ENCODE peak calls at places on chromosomes 3 and 15, in seven cellular contexts. C is stimulated activated CD4-positive, alpha-beta T cell treated with anti-CD3 and anti-CD28 coated beads, Interleukin-4, amount 100 ng/mL, for 4 hours; R is GM12864; T is GM13977; I is caudate nucleus; S is adipocyte; Q is NCI-H748 treated with DMSO at 0.1 percent for 48 hours. N is an unnamed sample.

GRCh38 chr3:69320867-69321266 is 65.0 kb downstream of the FRMD4B start:
- DNase-seq in I (no peak), R (peak), C (no peak), Q (no peak), T (peak), S (no peak), N (no peak)

GRCh38 chr15:49637857-49638256 is 17.0 kb downstream of the DTWD1 start:
- DNase-seq in Q (no peak), R (no peak), I (no peak), S (no peak), C (no peak), T (no peak), N (no peak)

GRCh38 chr3:53780171-53780570 is 66.0 kb downstream of the CHDH start:
- DNase-seq in R (no peak), Q (no peak), I (no peak), T (no peak), C (no peak), S (peak), N (no peak)

GRCh38 chr3:86793786-86794185 is 197.2 kb downstream of the VGLL3 start:
- DNase-seq in C (no peak), I (no peak), Q (no peak), R (no peak), T (no peak), S (peak), N (no peak)

GRCh38 chr3:132626955-132627354 is 29.9 kb downstream of the ACKR4 start:
- DNase-seq in S (no peak), R (no peak), Q (no peak), I (no peak), C (no peak), T (no peak), N (no peak)

GRCh38 chr3:159947220-159947619 is 41.4 kb upstream of the IL12A start:
- DNase-seq in Q (no peak), R (no peak), T (no peak), I (no peak), S (peak), C (no peak), N (no peak)

GRCh38 chr3:38327335-38328009 is 19.1 kb upstream of the XYLB start:
- DNase-seq in T (no peak), Q (no peak), C (no peak), I (no peak), S (peak), R (no peak), N (no peak)

GRCh38 chr3:143535994-143536784 is 312.1 kb downstream of the SLC9A9 start:
- DNase-seq in T (peak), C (no peak), I (no peak), S (peak), R (peak), Q (no peak), N (no peak)

GRCh38 chr15:48510976-48511375 is 134.5 kb downstream of the FBN1 start:
- DNase-seq in S (no peak), Q (no peak), T (no peak), C (no peak), R (no peak), I (no peak), N (no peak)

GRCh38 chr3:177453087-177453844 is 256.0 kb upstream of the TBL1XR1 start:
- DNase-seq in R (no peak), Q (no peak), I (no peak), T (no peak), C (no peak), S (no peak), N (no peak)

GRCh38 chr3:193114431-193115340 is 126.3 kb upstream of the PLAAT1 start:
- DNase-seq in C (no peak), S (no peak), T (no peak), I (no peak), R (no peak), Q (no peak), N (no peak)

GRCh38 chr3:130839815-130840214 is 54.1 kb upstream of the ATP2C1 start:
- DNase-seq in I (no peak), Q (no peak), T (peak), S (no peak), C (no peak), R (no peak), N (no peak)

GRCh38 chr3:11363732-11364131 is 91.5 kb downstream of the ATG7 start:
- DNase-seq in T (peak), I (no peak), C (no peak), R (no peak), Q (no peak), S (no peak), N (no peak)

GRCh38 chr3:108103040-108103751 is 12.4 kb upstream of the CD47 start:
- DNase-seq in Q (no peak), I (no peak), T (no peak), C (no peak), R (no peak), S (no peak), N (no peak)

GRCh38 chr3:11077466-11077865 is 76.8 kb upstream of the HRH1 start:
- DNase-seq in Q (no peak), S (peak), I (no peak), C (no peak), R (no peak), T (no peak), N (no peak)

GRCh38 chr3:48738926-48739616 is 22.1 kb upstream of the IP6K2 start:
- DNase-seq in Q (no peak), S (no peak), T (no peak), I (no peak), C (no peak), R (no peak), N (no peak)

GRCh38 chr15:67022587-67022986 is 42.8 kb upstream of the SMAD3 start:
- DNase-seq in T (no peak), Q (no peak), C (no peak), I (no peak), S (no peak), R (no peak), N (no peak)

GRCh38 chr3:170137971-170138370 is 43.6 kb downstream of the PHC3 start:
- DNase-seq in S (peak), I (no peak), R (no peak), C (no peak), T (no peak), Q (no peak), N (no peak)

GRCh38 chr3:140597792-140598191 is 80.1 kb upstream of the TRIM42 start:
- DNase-seq in S (no peak), T (no peak), Q (no peak), R (no peak), I (no peak), C (no peak), N (no peak)

GRCh38 chr3:51673181-51673801 is 2.2 kb downstream of the TEX264 start:
- DNase-seq in R (no peak), T (no peak), Q (no peak), S (no peak), C (no peak), I (peak), N (no peak)

GRCh38 chr15:35507932-35508638 is 37.9 kb downstream of the DPH6 start:
- DNase-seq in S (no peak), R (no peak), C (no peak), I (no peak), T (no peak), Q (no peak), N (no peak)